ENCODE peak calls at places on chromosomes 7 and 10, in seven cellular contexts. F is neural progenitor cell, N is endothelial cell of umbilical vein, R is fibroblast of lung, M is PC-3, L is hepatocyte, Y is astrocyte. U is an unnamed sample.

GRCh38 chr10:9608592-9608991 is 1409.1 kb upstream of the CELF2 start:
- DNase-seq in F (no peak), N (peak; percentile 14), L (peak; percentile 32), R (peak; percentile 21), Y (peak; percentile 4), M (no peak), U (peak; percentile 57)

GRCh38 chr7:40680657-40681056 is 545.9 kb downstream of the SUGCT start:
- DNase-seq in N (peak; percentile 31), Y (no peak), R (no peak), M (peak; percentile 39), L (peak; percentile 30), F (peak; percentile 40), U (peak; percentile 38)

GRCh38 chr7:122123746-122124145 is 20.3 kb downstream of the AASS start:
- DNase-seq in M (no peak), L (no peak), F (no peak), R (peak; percentile 56), N (no peak), Y (peak; percentile 34), U (peak; percentile 30)

GRCh38 chr7:159165352-159165751 is 20.7 kb upstream of the VIPR2 start:
- DNase-seq in L (no peak), F (no peak), M (no peak), R (no peak), Y (no peak), N (no peak), U (no peak)

GRCh38 chr7:4931932-4932331 is 27.1 kb downstream of the MMD2 start:
- DNase-seq in Y (no peak), M (peak; percentile 12), R (no peak), F (peak; percentile 21), N (no peak), L (peak; percentile 28), U (no peak)

GRCh38 chr10:116431598-116431997 is 4.0 kb downstream of the PNLIPRP3 start:
- DNase-seq in R (no peak), M (no peak), N (no peak), L (no peak), F (no peak), Y (no peak), U (no peak)

GRCh38 chr10:2508971-2509605 is 558.3 kb upstream of the PFKP start:
- DNase-seq in M (no peak), Y (peak; percentile 92), R (peak; percentile 93), F (no peak), N (no peak), L (peak; percentile 18), U (peak; percentile 33)

GRCh38 chr7:96314402-96315108 is 7.3 kb downstream of the SLC25A13 start:
- DNase-seq in L (no peak), R (peak; percentile 16), M (peak; percentile 21), Y (no peak), N (no peak), F (peak; percentile 19), U (peak; percentile 7)

GRCh38 chr10:50624866-50625491 is 1.2 kb upstream of the SGMS1 start:
- DNase-seq in N (peak; percentile 76), L (peak; percentile 92), R (peak; percentile 72), Y (peak; percentile 53), F (peak; percentile 87), M (peak; percentile 93), U (peak; percentile 89)

GRCh38 chr10:110408203-110408871 is 89.4 kb upstream of the DUSP5 start:
- DNase-seq in N (peak; percentile 57), R (peak; percentile 47), L (no peak), Y (no peak), F (no peak), M (peak; percentile 94), U (peak; percentile 63)

GRCh38 chr10:53997953-53998352 is 803.1 kb downstream of the PCDH15 start:
- DNase-seq in R (no peak), L (peak; percentile 15), Y (no peak), N (peak; percentile 4), M (peak; percentile 60), F (peak; percentile 3), U (no peak)

GRCh38 chr10:7589748-7590147 is 77.0 kb downstream of the ITIH5 start:
- DNase-seq in Y (no peak), N (no peak), M (no peak), F (no peak), R (no peak), L (no peak), U (no peak)

GRCh38 chr7:79434867-79435266 is 18.6 kb downstream of the MAGI2 start:
- DNase-seq in L (peak; percentile 22), F (no peak), Y (no peak), R (no peak), M (no peak), N (peak; percentile 43), U (no peak)

GRCh38 chr7:69883399-69883821 is 285.1 kb downstream of the AUTS2 start:
- DNase-seq in F (no peak), M (no peak), L (no peak), N (no peak), Y (no peak), R (no peak), U (no peak)

GRCh38 chr7:152543801-152544200 is 108.0 kb upstream of the KMT2C start:
- DNase-seq in R (no peak), M (no peak), N (no peak), Y (no peak), F (no peak), L (no peak), U (no peak)

GRCh38 chr7:8155836-8156235 is 106.1 kb downstream of the ICA1 start:
- DNase-seq in N (no peak), F (no peak), M (no peak), Y (no peak), L (no peak), R (no peak), U (no peak)

GRCh38 chr10:70931168-70931805 is 42.9 kb upstream of the PCBD1 start:
- DNase-seq in M (peak; percentile 94), F (no peak), N (no peak), R (peak; percentile 81), Y (peak; percentile 71), L (no peak), U (peak; percentile 42)

GRCh38 chr7:157309990-157310668 is 26.7 kb upstream of the DNAJB6 start:
- DNase-seq in M (peak; percentile 97), F (no peak), Y (peak; percentile 96), N (peak; percentile 28), L (no peak), R (peak; percentile 98), U (peak; percentile 96)

GRCh38 chr7:132218876-132219275 is 357.4 kb downstream of the PLXNA4 start:
- DNase-seq in R (no peak), Y (no peak), M (no peak), L (no peak), F (peak; percentile 15), N (no peak), U (no peak)

GRCh38 chr7:80957226-80957625 is 38.4 kb upstream of the SEMA3C start:
- DNase-seq in L (no peak), M (no peak), F (no peak), Y (no peak), R (no peak), N (no peak), U (no peak)

GRCh38 chr7:50206521-50207250 is 97.8 kb upstream of the IKZF1 start:
- DNase-seq in R (no peak), F (no peak), N (no peak), L (no peak), M (no peak), Y (no peak), U (peak; percentile 8)

GRCh38 chr10:110845756-110846620 is 25.7 kb upstream of the PDCD4 start:
- DNase-seq in R (no peak), L (peak; percentile 72), F (no peak), M (peak; percentile 6), N (no peak), Y (no peak), U (no peak)

GRCh38 chr10:46524471-46525176 is 31.8 kb downstream of the GPRIN2 start:
- DNase-seq in F (peak; percentile 39), M (peak; percentile 77), L (no peak), Y (peak; percentile 64), N (peak; percentile 51), R (peak; percentile 76), U (peak; percentile 79)

GRCh38 chr10:124035928-124036558 is 57.4 kb downstream of the CHST15 start:
- DNase-seq in N (no peak), F (no peak), Y (no peak), R (no peak), M (no peak), L (peak; percentile 67), U (no peak)

GRCh38 chr7:18590744-18591340 is 95.3 kb downstream of the HDAC9 start:
- DNase-seq in Y (peak; percentile 40), N (peak; percentile 59), F (peak; percentile 28), M (peak; percentile 56), L (peak; percentile 46), R (peak; percentile 52), U (peak; percentile 74)

GRCh38 chr10:78960316-78960800 is 108.4 kb upstream of the ZMIZ1 start:
- DNase-seq in Y (peak; percentile 95), N (peak; percentile 73), R (peak; percentile 97), F (no peak), M (peak; percentile 99), L (peak; percentile 58), U (peak; percentile 94)

GRCh38 chr10:74836855-74837254 is 10.5 kb downstream of the KAT6B start:
- DNase-seq in Y (no peak), F (no peak), N (no peak), R (no peak), L (no peak), M (no peak), U (no peak)
- H3K4me1 ChIP-seq in Y (no peaks in the 10 kb centered on the region), F (peaks cover 9% of the 10 kb centered on the region), N (no peaks in the 10 kb centered on the region), R (no peaks in the 10 kb centered on the region), L (peaks cover 5% of the 10 kb centered on the region), M (peaks cover 29% of the 10 kb centered on the region), U (peaks cover 6% of the 10 kb centered on the region)

GRCh38 chr10:1416456-1417037 is 320.8 kb downstream of the ADARB2 start:
- DNase-seq in M (no peak), R (no peak), Y (no peak), L (no peak), N (no peak), F (no peak), U (no peak)
- H3K27me3 ChIP-seq in M (peaks cover 8% of the 10 kb centered on the region), R (no peaks in the 10 kb centered on the region), Y (peaks cover 3% of the 10 kb centered on the region), L (peaks cover 10% of the 10 kb centered on the region), N (no peaks in the 10 kb centered on the region), F (peaks cover 15% of the 10 kb centered on the region), U (no peaks in the 10 kb centered on the region)

GRCh38 chr10:122461729-122462532 is 578 bp downstream of the HTRA1 start:
- DNase-seq in F (peak; percentile 66), L (peak; percentile 60), N (peak; percentile 42), Y (no peak), R (peak; percentile 39), M (peak; percentile 15), U (peak; percentile 57)
- TF ChIP-seq EZH2 in F (no peak), L (no peak), N (no peak), Y (no peak), R (no peak), M (peak; percentile 51), U (no peak)

GRCh38 chr10:73781548-73781878 is 335 bp upstream of the CHCHD1 start:
- DNase-seq in N (no peak), R (no peak), L (no peak), F (no peak), M (no peak), Y (no peak), U (no peak)

GRCh38 chr10:73782749-73783085 is 869 bp downstream of the CHCHD1 start:
- DNase-seq in L (no peak), R (no peak), F (no peak), Y (no peak), M (no peak), N (no peak), U (no peak)

GRCh38 chr10:73780966-73781365 is 882 bp upstream of the CHCHD1 start:
- DNase-seq in L (no peak), Y (no peak), F (no peak), N (no peak), R (no peak), M (peak; percentile 50), U (peak; percentile 55)

GRCh38 chr10:73780301-73780700 is 1.5 kb upstream of the CHCHD1 start:
- DNase-seq in L (no peak), Y (no peak), M (no peak), R (no peak), F (no peak), N (no peak), U (no peak)

GRCh38 chr10:73781879-73782748 is at the start of gene CHCHD1:
- DNase-seq in F (peak; percentile 93), N (peak; percentile 93), L (peak; percentile 94), R (peak; percentile 85), Y (peak; percentile 77), M (peak; percentile 100), U (peak; percentile 95)
- H3K4me1 ChIP-seq in F (peaks cover 26% of the 10 kb centered on the region), N (peaks cover 30% of the 10 kb centered on the region), L (peaks cover 16% of the 10 kb centered on the region), R (peaks cover 6% of the 10 kb centered on the region), Y (peaks cover 24% of the 10 kb centered on the region), M (peaks cover 42% of the 10 kb centered on the region), U (peaks cover 24% of the 10 kb centered on the region)

U was measured in GM23248.